ENCODE peak calls at places on chromosome 15, in seven cellular contexts. D is upper lobe of left lung, P is A549, N is K562, L is heart left ventricle, J is body of pancreas, I is right lobe of liver. S is an unnamed sample.

GRCh38 chr15:94743668-94744067 is 512.3 kb downstream of the MCTP2 start:
- ATAC-seq in D (no peak), P (no peak), N (no peak), L (no peak), J (no peak), I (peak; percentile 28), S (no peak)

GRCh38 chr15:41714291-41714690 is 54.1 kb downstream of the MGA start:
- ATAC-seq in D (no peak), P (no peak), N (no peak), L (peak; percentile 53), J (no peak), I (peak; percentile 61), S (no peak)

GRCh38 chr15:61122624-61123375 is 106.3 kb downstream of the RORA start:
- ATAC-seq in D (no peak), P (no peak), N (no peak), L (no peak), J (no peak), I (no peak), S (no peak)

GRCh38 chr15:86634146-86634545 is 554.5 kb downstream of the AGBL1 start:
- ATAC-seq in D (no peak), P (no peak), N (no peak), L (no peak), J (no peak), I (no peak), S (no peak)

GRCh38 chr15:79769081-79769481 is 127.7 kb downstream of the MTHFS start:
- ATAC-seq in D (no peak), P (peak; percentile 85), N (peak; percentile 55), L (no peak), J (no peak), I (peak; percentile 88), S (no peak)

GRCh38 chr15:81002254-81003022 is 1.7 kb downstream of the TLNRD1 start:
- ATAC-seq in D (no peak), P (no peak), N (no peak), L (no peak), J (no peak), I (no peak), S (no peak)

GRCh38 chr15:69744421-69745162 is 292.0 kb downstream of the RPLP1 start:
- ATAC-seq in D (no peak), P (no peak), N (no peak), L (no peak), J (no peak), I (no peak), S (no peak)

GRCh38 chr15:31390777-31391486 is 64.3 kb downstream of the KLF13 start:
- ATAC-seq in D (no peak), P (no peak), N (no peak), L (no peak), J (no peak), I (no peak), S (no peak)

GRCh38 chr15:85793641-85794597 is 806 bp downstream of the KLHL25 start:
- ATAC-seq in D (peak; percentile 61), P (peak; percentile 49), N (peak; percentile 8), L (peak; percentile 20), J (peak; percentile 31), I (peak; percentile 71), S (peak; percentile 19)

GRCh38 chr15:43286074-43286473 is 19.3 kb upstream of the TGM5 start:
- ATAC-seq in D (peak; percentile 17), P (peak; percentile 63), N (peak; percentile 43), L (peak; percentile 20), J (no peak), I (peak; percentile 10), S (peak; percentile 7)

GRCh38 chr15:45386420-45386819 is 8.1 kb upstream of the GATM start:
- ATAC-seq in D (no peak), P (no peak), N (no peak), L (peak; percentile 89), J (peak; percentile 78), I (peak; percentile 73), S (no peak)

GRCh38 chr15:74434260-74434915 is 630 bp upstream of the SEMA7A start:
- ATAC-seq in D (no peak), P (no peak), N (peak; percentile 35), L (peak; percentile 1), J (no peak), I (no peak), S (no peak)

GRCh38 chr15:29859293-29859692 is 37.0 kb upstream of the TJP1 start:
- ATAC-seq in D (no peak), P (no peak), N (no peak), L (peak; percentile 53), J (no peak), I (peak; percentile 55), S (no peak)

GRCh38 chr15:29857196-29857595 is 34.9 kb upstream of the TJP1 start:
- ATAC-seq in D (no peak), P (no peak), N (no peak), L (no peak), J (no peak), I (no peak), S (no peak)

GRCh38 chr15:29862271-29862670 is 40.0 kb upstream of the TJP1 start:
- ATAC-seq in D (no peak), P (no peak), N (no peak), L (no peak), J (no peak), I (no peak), S (no peak)

GRCh38 chr15:29860872-29861271 is 38.6 kb upstream of the TJP1 start:
- ATAC-seq in D (no peak), P (no peak), N (no peak), L (no peak), J (no peak), I (no peak), S (no peak)

DNA sequence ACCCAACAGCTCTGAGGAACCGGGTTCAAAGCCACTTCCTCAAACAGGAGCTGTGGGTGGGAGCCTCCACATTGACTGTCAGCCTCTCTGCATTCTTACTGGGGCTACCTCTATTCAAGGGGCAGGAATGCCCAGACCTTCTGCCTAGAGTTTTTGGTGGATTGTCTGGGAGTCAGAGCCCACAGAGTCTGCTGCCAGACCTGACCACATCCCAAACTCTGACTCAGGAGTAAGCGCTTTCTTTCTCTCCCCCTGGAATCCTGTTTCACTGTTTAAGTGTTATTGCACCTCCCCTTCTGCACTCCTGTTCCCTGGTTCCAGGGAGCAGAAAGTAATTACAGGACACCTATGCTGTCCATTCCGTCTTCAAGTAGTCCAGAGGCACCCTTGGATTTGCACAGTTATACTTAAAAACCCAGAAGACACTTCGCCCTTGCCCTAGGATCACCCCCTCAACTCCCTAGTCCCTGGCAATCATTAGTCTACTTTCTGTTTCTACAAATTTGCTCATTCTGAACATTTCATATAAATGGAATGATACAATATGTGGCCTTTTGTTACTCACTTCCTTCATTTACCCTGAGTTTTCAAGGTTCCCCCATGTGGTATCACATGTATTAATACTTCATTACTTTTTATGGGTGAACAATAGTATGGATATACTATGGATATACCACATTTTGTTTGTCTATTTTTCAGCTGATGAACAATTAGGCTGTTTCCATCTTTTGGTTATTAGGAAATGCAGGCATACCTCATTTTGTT is 37.9 kb upstream of the TJP1 start:
- ATAC-seq in D (no peak), P (peak; percentile 32), N (no peak), L (no peak), J (no peak), I (no peak), S (no peak)
- H3K27ac ChIP-seq in D (no peak overlapping the region), P (no peak overlapping the region), N (no peak overlapping the region), L (peak overlapping the region; percentile 49), J (no peak overlapping the region), I (no peak overlapping the region), S (no peak overlapping the region)

GRCh38 chr15:40338921-40339620 is 1.7 kb downstream of the CCDC9B start:
- ATAC-seq in D (no peak), P (peak; percentile 62), N (no peak), L (peak; percentile 52), J (peak; percentile 76), I (no peak), S (peak; percentile 39)
- H3K4me1 ChIP-seq in D (peaks cover 91% of the 10 kb centered on the region), P (peaks cover 46% of the 10 kb centered on the region), N (peaks cover 14% of the 10 kb centered on the region), L (peaks cover 96% of the 10 kb centered on the region), J (peaks cover 71% of the 10 kb centered on the region), I (no peaks in the 10 kb centered on the region), S (no peaks in the 10 kb centered on the region)

GRCh38 chr15:90101130-90101968 is 919 bp downstream of the IDH2 start:
- ATAC-seq in D (peak; percentile 40), P (no peak), N (peak; percentile 36), L (peak; percentile 35), J (peak; percentile 16), I (peak; percentile 52), S (no peak)
- TF ChIP-seq POLR2A in D (no peak), P (no peak), N (no peak), L (no peak), J (peak; percentile 40), I (peak; percentile 48), S (no peak)

GRCh38 chr15:84749111-84749991 is 959 bp downstream of the ZNF592 start:
- ATAC-seq in D (peak; percentile 16), P (no peak), N (peak; percentile 57), L (peak; percentile 35), J (no peak), I (peak; percentile 46), S (no peak)

GRCh38 chr15:84752700-84753099 is 4.3 kb downstream of the ZNF592 start:
- ATAC-seq in D (no peak), P (no peak), N (no peak), L (no peak), J (no peak), I (peak; percentile 20), S (no peak)

GRCh38 chr15:84750583-84751092 is 2.2 kb downstream of the ZNF592 start:
- ATAC-seq in D (no peak), P (no peak), N (peak; percentile 33), L (no peak), J (no peak), I (no peak), S (no peak)

GRCh38 chr15:84748274-84749110 is at the start of gene ZNF592:
- ATAC-seq in D (peak; percentile 87), P (peak; percentile 76), N (peak; percentile 66), L (peak; percentile 77), J (peak; percentile 88), I (peak; percentile 73), S (peak; percentile 92)

DNA sequence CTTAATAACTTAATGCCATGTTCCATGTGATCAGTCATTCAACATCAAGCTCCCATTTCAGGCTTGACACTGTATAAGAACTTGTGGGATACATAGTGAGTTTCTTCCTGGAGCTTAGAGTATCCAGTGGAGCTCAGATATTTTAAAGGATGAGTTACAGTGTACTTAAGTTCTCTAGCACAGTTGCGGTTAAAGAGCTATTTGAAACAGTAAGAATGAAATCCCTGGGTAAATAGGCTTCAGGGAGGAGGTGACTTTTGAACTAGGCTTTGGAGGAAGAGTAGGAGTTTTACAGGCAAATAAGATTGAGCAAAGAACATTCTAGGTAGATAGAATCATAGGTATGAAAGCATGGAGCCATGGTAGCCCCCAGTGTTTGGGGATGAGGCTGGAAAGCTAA is 3.8 kb downstream of the ZNF592 start:
- ATAC-seq in D (no peak), P (no peak), N (no peak), L (no peak), J (no peak), I (no peak), S (no peak)
- H3K27ac ChIP-seq in D (peak overlapping the region; percentile 21), P (no peak overlapping the region), N (no peak overlapping the region), L (peak overlapping the region; percentile 40), J (peak overlapping the region; percentile 52), I (peak overlapping the region; percentile 74), S (no peak overlapping the region)

S was measured in gastroesophageal sphincter.